ENCODE peak calls at places on chromosomes 7 and 10, in eight cellular contexts. S, V, Y, J, K, L, D and I are unnamed samples.
A peak's percentile ranks its signal among the peaks of the same experiment; 100 is the strongest.

GRCh38 chr10:71547841-71548493 is 151.2 kb downstream of the CDH23 start:
- DNase-seq in V (no peak), L (no peak), Y (no peak), K (no peak), S (no peak), D (no peak), J (no peak), I (no peak)

GRCh38 chr10:122421747-122422146 is 32.7 kb upstream of the ARMS2 start:
- DNase-seq in Y (no peak), K (no peak), V (no peak), L (no peak), S (no peak), D (no peak), J (peak; percentile 38), I (no peak)

GRCh38 chr10:110190170-110190569 is 17.2 kb upstream of the MXI1 start:
- DNase-seq in L (no peak), V (no peak), Y (no peak), D (no peak), S (no peak), J (no peak), K (no peak), I (no peak)

GRCh38 chr7:378551-379455 is 88.8 kb downstream of the FOXL3 start:
- DNase-seq in V (no peak), Y (peak; percentile 82), S (no peak), L (peak; percentile 72), J (no peak), K (peak; percentile 64), D (no peak), I (no peak)

GRCh38 chr7:152909683-152910544 is 150.4 kb downstream of the ACTR3B start:
- DNase-seq in S (no peak), K (no peak), J (no peak), D (no peak), L (no peak), Y (no peak), V (no peak), I (no peak)

GRCh38 chr10:13525683-13526082 is 3.1 kb downstream of the BEND7 start:
- DNase-seq in V (no peak), D (no peak), S (no peak), L (no peak), J (no peak), K (no peak), Y (no peak), I (no peak)

GRCh38 chr10:15352818-15353217 is 18.3 kb downstream of the FAM171A1 start:
- DNase-seq in D (no peak), S (no peak), V (no peak), J (no peak), L (no peak), Y (no peak), K (no peak), I (no peak)

GRCh38 chr7:40717242-40717641 is 582.4 kb downstream of the SUGCT start:
- DNase-seq in V (peak; percentile 73), L (peak; percentile 14), K (peak; percentile 80), D (no peak), S (no peak), Y (no peak), J (peak; percentile 69), I (no peak)

GRCh38 chr7:17369686-17370426 is 71.4 kb downstream of the AHR start:
- DNase-seq in J (no peak), S (peak; percentile 10), V (no peak), Y (no peak), L (no peak), D (no peak), K (no peak), I (peak; percentile 96)

GRCh38 chr10:79459243-79459642 is 13.8 kb upstream of the ZCCHC24 start:
- DNase-seq in V (no peak), D (no peak), S (no peak), Y (no peak), L (no peak), K (no peak), J (no peak), I (no peak)

GRCh38 chr7:132424277-132424676 is 152.0 kb downstream of the PLXNA4 start:
- DNase-seq in J (no peak), D (no peak), L (no peak), S (no peak), V (no peak), Y (peak; percentile 41), K (no peak), I (no peak)

GRCh38 chr7:138625084-138625848 is 75.9 kb downstream of the SVOPL start:
- DNase-seq in S (no peak), L (no peak), K (no peak), Y (no peak), V (no peak), J (no peak), D (no peak), I (peak; percentile 28)

GRCh38 chr7:3922175-3922635 is 621.2 kb downstream of the SDK1 start:
- DNase-seq in K (no peak), Y (no peak), J (peak; percentile 78), L (peak; percentile 16), D (no peak), V (peak; percentile 49), S (peak; percentile 13), I (no peak)

GRCh38 chr10:63337455-63338251 is 128.1 kb downstream of the JMJD1C start:
- DNase-seq in D (no peak), L (no peak), S (no peak), Y (no peak), V (no peak), K (no peak), J (no peak), I (no peak)

GRCh38 chr10:127736915-127737562 is at the start of gene FOXI2:
- DNase-seq in D (no peak), L (no peak), S (no peak), K (no peak), Y (no peak), V (no peak), J (no peak), I (no peak)
- TF ChIP-seq POLR2AphosphoS5 in D (no peak), L (no peak), S (no peak), K (no peak), Y (no peak), V (no peak), J (no peak), I (no peak)

DNA sequence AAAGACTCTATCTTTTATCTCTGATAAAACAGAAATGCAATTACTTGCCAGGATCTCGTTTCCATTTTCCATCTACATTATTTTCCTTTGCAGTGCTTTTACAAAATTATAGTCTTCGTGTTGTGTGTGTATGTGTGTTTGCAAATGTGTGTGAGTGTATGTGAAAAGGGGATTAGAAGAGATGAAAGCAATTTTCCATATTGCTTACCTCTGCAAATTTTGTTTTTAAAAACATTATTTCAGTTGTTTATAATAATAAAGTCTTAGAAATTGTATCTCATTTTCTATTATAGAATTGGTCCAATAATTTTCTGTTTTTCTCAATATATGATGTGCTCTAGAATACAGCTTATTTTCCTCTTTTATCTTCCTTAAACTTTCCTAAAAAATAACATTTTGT is 421.3 kb upstream of the ANKRD30A start:
- DNase-seq in D (no peak), V (no peak), Y (no peak), L (no peak), J (no peak), K (no peak), S (no peak), I (no peak)
- TF ChIP-seq POLR2AphosphoS5 in D (no peak), V (no peak), Y (no peak), L (no peak), J (no peak), K (no peak), S (no peak), I (no peak)

DNA sequence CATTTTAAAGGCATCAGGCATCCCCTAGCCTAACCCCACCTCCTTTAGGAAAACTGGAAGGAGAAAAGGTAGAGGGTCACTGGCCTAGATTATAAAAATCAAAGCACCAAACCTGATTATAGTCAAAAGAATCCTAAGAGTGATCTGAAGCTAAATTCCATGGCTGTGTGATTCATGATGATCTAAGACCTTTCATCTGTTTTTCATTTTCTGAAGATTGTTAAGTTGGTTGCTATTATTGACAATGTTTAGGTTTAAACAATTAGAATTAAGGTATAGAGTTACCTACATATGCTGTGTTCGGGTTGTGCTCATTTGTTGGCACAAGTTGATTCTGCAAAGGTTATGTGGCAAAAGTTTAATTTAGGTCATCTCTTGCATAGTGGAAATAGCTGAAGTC is 148.7 kb downstream of the BICC1 start:
- DNase-seq in Y (no peak), D (no peak), V (no peak), L (no peak), K (no peak), J (no peak), S (no peak), I (no peak)
- TF ChIP-seq POLR2AphosphoS5 in Y (no peak), D (no peak), V (no peak), L (no peak), K (no peak), J (no peak), S (no peak), I (no peak)

DNA sequence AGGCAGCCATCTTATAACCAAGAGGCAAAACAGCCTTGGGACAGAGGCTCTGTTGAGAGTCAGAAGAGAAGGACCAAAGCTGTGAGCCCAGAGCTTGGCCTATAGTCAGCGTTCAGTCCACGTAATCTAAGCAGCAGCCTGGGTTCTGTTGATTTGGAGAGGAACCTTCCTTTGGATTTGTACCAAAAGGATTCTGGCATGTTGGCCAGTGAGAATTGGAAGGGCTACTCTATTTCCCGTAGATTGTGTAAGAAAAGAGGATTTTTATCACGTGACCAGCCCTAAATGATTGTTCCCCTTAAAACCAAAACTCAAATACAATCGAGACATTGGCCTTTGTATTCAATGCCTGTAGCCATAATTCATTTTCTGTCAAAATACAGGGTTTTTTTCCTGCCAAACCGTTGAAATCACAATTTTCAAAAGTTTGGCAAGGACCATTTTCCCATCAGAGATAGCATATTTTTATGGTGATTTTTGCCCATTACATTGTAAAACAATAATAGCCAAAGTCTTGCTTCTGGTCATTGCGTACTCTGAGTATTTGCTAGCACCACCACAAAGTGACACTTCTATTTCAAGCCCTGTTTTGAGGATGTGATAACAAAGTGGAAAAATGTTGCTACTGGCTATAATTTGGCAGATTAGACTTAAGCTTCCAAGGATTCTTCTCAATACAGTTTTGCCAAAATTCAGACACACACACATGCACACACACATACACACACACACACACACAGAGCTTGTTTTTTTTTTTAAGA is 23.1 kb upstream of the BMPER start:
- DNase-seq in K (no peak), S (no peak), Y (no peak), V (no peak), J (no peak), D (no peak), L (no peak), I (no peak)
- TF ChIP-seq POLR2AphosphoS5 in K (no peak), S (no peak), Y (no peak), V (no peak), J (no peak), D (no peak), L (no peak), I (no peak)

DNA sequence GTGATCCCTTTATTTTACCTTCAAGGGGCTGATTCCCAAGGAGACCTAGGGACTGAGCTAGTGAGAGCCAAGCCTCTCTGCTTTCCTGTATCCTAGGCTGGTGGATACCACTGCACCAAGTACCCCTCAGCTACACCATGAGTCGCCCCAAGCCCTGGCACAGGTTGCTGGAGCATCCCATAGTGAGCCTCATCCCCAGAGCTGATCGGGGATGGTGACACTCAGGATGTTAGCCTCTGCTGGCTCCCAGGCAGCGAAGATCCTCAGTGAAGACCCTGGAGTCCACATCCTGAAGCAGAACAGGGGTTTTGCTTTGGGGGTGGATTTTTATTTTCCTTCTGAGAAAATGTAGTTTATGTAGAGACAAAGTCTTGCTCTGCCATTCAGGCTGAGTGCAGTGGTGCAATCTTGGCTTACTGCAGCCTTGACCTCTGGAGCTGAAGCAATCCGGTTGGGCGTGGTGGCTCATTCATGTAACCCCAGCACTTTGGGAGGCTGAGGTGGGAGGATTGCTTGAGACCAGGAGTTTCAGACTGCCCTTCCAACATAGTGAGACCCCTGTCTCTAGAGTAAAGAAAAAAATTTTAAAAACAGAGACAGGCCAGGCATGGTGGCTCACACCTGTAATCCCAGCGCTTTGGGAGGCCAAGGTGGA is 12.5 kb upstream of the ZNF212 start:
- DNase-seq in V (no peak), S (no peak), K (no peak), Y (peak; percentile 37), D (no peak), L (no peak), J (no peak), I (no peak)
- TF ChIP-seq POLR2AphosphoS5 in V (no peak), S (no peak), K (no peak), Y (no peak), D (no peak), L (no peak), J (no peak), I (no peak)